ENCODE peak calls at places on chromosomes 4 and X, in five cellular contexts. L, W, X, S and K are unnamed samples.

GRCh38 chrX:1609311-1609710 is 5.5 kb upstream of the ASMT start:
- DNase-seq in L (no peak), S (no peak), W (no peak), X (no peak), K (no peak)

GRCh38 chrX:109635151-109635550 is 10.2 kb upstream of the KCNE5 start:
- DNase-seq in X (no peak), W (no peak), L (no peak), S (no peak), K (no peak)

GRCh38 chr4:147360301-147360700 is 120.6 kb upstream of the EDNRA start:
- DNase-seq in S (no peak), W (no peak), X (no peak), L (no peak), K (no peak)

GRCh38 chr4:112075129-112075753 is 70.0 kb upstream of the FAM241A start:
- DNase-seq in S (no peak), L (peak), W (no peak), X (peak), K (no peak)

GRCh38 chrX:10173331-10173900 is 16.6 kb downstream of the CLCN4 start:
- DNase-seq in W (no peak), S (no peak), L (no peak), X (peak), K (no peak)

GRCh38 chrX:13506574-13506973 is 62.8 kb upstream of the EGFL6 start:
- DNase-seq in L (peak), S (no peak), X (peak), W (peak), K (peak)

GRCh38 chr4:46329118-46329976 is 60.6 kb downstream of the GABRA2 start:
- DNase-seq in S (no peak), X (peak), L (no peak), W (no peak), K (no peak)

GRCh38 chr4:4572821-4573220 is 31.0 kb upstream of the STX18 start:
- DNase-seq in S (no peak), W (no peak), X (no peak), L (no peak), K (no peak)

GRCh38 chr4:56530269-56531148 is 24.9 kb downstream of the ARL9 start:
- DNase-seq in S (peak), X (peak), W (peak), L (peak), K (peak)

GRCh38 chr4:64617813-64618212 is 208.6 kb upstream of the TECRL start:
- DNase-seq in S (no peak), W (no peak), X (no peak), L (no peak), K (no peak)

GRCh38 chr4:77451530-77451929 is 154.1 kb upstream of the CXCL13 start:
- DNase-seq in X (no peak), L (no peak), S (no peak), W (no peak), K (no peak)

GRCh38 chr4:168840988-168841681 is 168.9 kb downstream of the CBR4 start:
- DNase-seq in X (no peak), L (no peak), W (no peak), S (no peak), K (no peak)

GRCh38 chr4:34158883-34159282 is 2085.4 kb downstream of the ARAP2 start:
- DNase-seq in L (no peak), X (no peak), W (no peak), S (no peak), K (no peak)

GRCh38 chr4:7902101-7902553 is 37.5 kb downstream of the AFAP1 start:
- DNase-seq in L (no peak), S (no peak), X (no peak), W (no peak), K (no peak)

GRCh38 chr4:186946140-186946539 is 222.5 kb upstream of the FAT1 start:
- DNase-seq in L (no peak), S (no peak), W (peak), X (no peak), K (no peak)

GRCh38 chr4:186943607-186943908 is 219.9 kb upstream of the FAT1 start:
- DNase-seq in L (no peak), X (no peak), S (no peak), W (no peak), K (no peak)

GRCh38 chr4:186948361-186949291 is 225.0 kb upstream of the FAT1 start:
- DNase-seq in L (no peak), X (no peak), W (no peak), S (no peak), K (no peak)

GRCh38 chr4:186949847-186950246 is 226.2 kb upstream of the FAT1 start:
- DNase-seq in X (no peak), W (no peak), S (no peak), L (no peak), K (no peak)

GRCh38 chr4:186946682-186947294 is 223.1 kb upstream of the FAT1 start:
- DNase-seq in X (no peak), L (no peak), S (no peak), W (peak), K (no peak)
- TF ChIP-seq POLR2A in X (no peak), L (no peak), S (no peak), W (no peak), K (no peak)

GRCh38 chr4:88696620-88697019 is 1.0 kb downstream of the NAP1L5 start:
- DNase-seq in X (no peak), L (no peak), S (no peak), W (no peak), K (no peak)

GRCh38 chr4:88697113-88697512 is 516 bp downstream of the NAP1L5 start:
- DNase-seq in S (no peak), L (no peak), W (no peak), X (peak), K (no peak)

GRCh38 chr4:88693792-88694191 is 3.8 kb downstream of the NAP1L5 start:
- DNase-seq in S (no peak), X (no peak), L (no peak), W (no peak), K (no peak)

GRCh38 chr4:88698539-88698938 is 910 bp upstream of the NAP1L5 start:
- DNase-seq in X (no peak), L (no peak), W (no peak), S (no peak), K (no peak)

DNA sequence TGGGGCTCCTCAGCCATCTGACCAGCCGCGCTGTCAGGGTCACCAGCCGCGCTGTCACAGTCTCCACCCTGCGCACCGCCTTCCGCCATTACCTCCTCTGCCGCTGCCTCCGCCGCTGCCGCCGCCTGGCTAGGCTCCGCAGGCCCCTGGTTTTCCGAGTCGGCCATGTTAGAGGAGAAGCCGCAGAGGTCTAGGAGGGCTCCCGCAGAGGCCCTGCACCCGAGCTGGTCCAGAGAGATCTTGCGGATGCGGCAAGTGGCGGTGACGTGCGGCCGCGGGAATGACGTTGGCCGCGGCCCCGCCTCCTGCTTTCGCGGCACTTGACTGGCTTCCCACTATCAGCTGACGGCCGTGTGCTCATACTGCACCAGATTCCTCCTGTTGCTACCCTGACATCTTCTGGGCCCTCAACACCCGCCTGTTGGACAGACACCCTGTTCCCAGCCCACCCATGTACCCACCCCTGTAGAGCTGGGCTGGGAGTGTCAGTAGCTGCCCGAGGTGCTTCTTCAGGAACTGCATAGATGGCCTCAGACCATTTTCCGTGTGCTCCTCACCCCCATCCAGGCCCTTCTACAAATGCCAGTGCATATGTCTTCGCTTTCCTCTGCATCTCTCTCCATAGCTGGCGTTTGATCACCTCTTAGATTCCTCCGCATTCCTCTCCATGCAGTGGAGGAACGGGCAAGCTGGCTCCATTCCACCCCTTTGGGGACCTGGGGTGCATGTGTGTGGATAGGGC is at the start of gene NAP1L5:
- DNase-seq in W (peak), L (no peak), S (peak), X (peak), K (peak)
- TF ChIP-seq POLR2A in W (peak), L (peak), S (peak), X (peak), K (no peak)

DNA sequence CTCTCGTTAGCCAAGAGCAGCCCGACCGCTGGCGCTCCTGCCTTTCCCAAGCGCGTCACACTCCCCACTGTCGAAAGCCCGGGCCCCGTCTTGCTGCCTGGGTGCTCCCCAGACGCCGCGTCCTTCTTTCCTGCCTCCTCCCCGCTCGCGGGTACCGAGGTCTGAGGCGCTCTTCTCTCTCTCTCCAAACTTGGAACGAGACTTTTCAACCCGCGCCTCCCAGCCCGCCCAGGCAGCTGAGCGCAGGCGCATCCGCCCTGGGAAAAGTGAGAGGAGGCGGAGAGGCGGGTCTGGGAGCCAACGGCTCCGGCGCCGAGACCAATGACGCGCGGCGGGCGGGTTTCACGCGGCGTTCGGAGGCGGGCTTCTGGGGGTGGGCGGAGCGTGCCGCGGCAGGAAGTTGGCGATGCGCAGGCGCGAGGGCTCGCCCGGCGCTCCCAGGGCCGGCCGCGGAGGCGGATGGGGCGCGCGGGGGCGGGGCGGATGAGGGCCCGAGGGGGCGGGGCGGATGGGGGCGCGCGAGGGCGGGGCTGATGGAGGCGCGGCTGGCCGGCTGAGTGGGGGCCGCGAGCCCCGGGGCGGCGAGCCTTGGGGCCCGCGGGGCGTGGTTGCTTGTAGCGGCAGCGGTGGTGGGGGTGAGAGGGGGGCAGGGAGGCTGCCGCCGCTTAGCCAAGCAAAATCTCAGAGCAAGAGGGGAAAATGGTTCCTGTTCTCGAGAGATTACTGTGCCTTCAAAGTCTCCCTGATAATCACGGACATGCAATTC is at the start of gene RBBP7:
- DNase-seq in S (peak), W (peak), L (peak), X (peak), K (peak)
- TF ChIP-seq POLR2A in S (peak), W (peak), L (peak), X (peak), K (peak)

GRCh38 chr4:175252642-175253041 is 334.5 kb downstream of the ADAM29 start:
- DNase-seq in X (no peak), W (no peak), L (no peak), S (no peak), K (no peak)

GRCh38 chr4:175253184-175253902 is 335.2 kb downstream of the ADAM29 start:
- DNase-seq in S (no peak), L (no peak), W (no peak), X (no peak), K (no peak)
- TF ChIP-seq POLR2A in S (no peak), L (no peak), W (no peak), X (no peak), K (no peak)

GRCh38 chr4:1113311-1114009 is at the start of gene RNF212:
- DNase-seq in W (no peak), S (no peak), L (no peak), X (no peak), K (no peak)
- TF ChIP-seq POLR2A in W (no peak), S (no peak), L (no peak), X (no peak), K (no peak)

GRCh38 chrX:103212749-103213457 is 2.0 kb upstream of the BEX4 start:
- DNase-seq in X (no peak), S (no peak), L (no peak), W (no peak), K (no peak)

GRCh38 chrX:103210056-103210455 is 4.9 kb upstream of the BEX4 start:
- DNase-seq in L (no peak), S (no peak), W (no peak), X (no peak), K (no peak)

GRCh38 chrX:103215768-103216085 is 819 bp downstream of the BEX4 start:
- DNase-seq in L (no peak), W (no peak), X (peak), S (no peak), K (no peak)

GRCh38 chrX:103211012-103211715 is 3.7 kb upstream of the BEX4 start:
- DNase-seq in W (no peak), S (no peak), L (no peak), X (peak), K (no peak)

DNA sequence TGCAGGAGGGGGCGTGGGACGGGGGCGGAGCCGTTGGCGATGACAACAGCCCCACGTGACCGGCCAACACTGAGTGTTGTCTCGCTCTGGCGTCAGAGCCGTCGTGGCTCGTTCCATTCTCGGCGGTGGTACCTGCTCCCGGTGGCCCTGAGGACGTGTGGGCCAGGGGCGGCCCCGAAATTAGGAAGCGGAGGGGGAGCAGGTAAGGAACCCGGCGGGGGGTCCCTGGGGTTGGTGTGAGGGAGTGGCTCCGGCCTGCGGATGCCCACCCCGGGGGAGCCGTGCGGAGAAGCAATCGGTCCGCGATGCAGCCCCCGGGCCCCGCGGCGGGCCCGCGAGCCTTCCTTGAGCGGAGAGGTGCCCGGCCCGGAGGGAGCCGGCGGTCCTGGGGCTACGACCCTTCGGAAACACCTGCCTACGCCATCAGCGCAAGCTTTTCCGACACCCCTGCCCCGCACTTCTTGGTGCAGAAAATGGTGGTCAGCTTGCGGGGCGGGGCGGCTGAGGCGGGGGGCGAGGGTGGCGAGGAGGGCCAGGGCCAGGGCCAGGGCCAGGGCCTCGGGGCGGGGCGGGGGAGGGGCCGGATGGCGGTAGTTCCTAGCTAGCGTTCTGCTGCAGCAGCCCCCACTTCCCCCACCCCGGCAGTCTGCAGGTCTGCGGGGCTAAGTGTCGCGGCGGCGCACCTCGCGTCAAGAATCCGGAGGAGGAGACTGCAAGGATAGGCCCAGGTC is at the start of gene BEX4:
- DNase-seq in W (peak), S (peak), X (peak), L (no peak), K (peak)
- TF ChIP-seq POLR2A in W (peak), S (no peak), X (peak), L (no peak), K (no peak)

GRCh38 chrX:129777218-129777768 is 2.5 kb upstream of the SASH3 start:
- DNase-seq in S (no peak), W (peak), X (peak), L (no peak), K (peak)
- TF ChIP-seq POLR2A in S (no peak), W (peak), X (no peak), L (no peak), K (peak)

GRCh38 chrX:74286950-74287349 is 17.0 kb upstream of the ZCCHC13 start:
- DNase-seq in W (no peak), S (no peak), L (no peak), X (no peak), K (no peak)

GRCh38 chrX:74291577-74291963 is 12.4 kb upstream of the ZCCHC13 start:
- DNase-seq in L (no peak), W (no peak), S (no peak), X (no peak), K (no peak)

GRCh38 chrX:74293343-74293946 is 10.5 kb upstream of the ZCCHC13 start:
- DNase-seq in S (peak), L (peak), W (peak), X (peak), K (peak)

GRCh38 chrX:74295102-74295501 is 8.9 kb upstream of the ZCCHC13 start:
- DNase-seq in L (no peak), X (no peak), W (no peak), S (no peak), K (no peak)

DNA sequence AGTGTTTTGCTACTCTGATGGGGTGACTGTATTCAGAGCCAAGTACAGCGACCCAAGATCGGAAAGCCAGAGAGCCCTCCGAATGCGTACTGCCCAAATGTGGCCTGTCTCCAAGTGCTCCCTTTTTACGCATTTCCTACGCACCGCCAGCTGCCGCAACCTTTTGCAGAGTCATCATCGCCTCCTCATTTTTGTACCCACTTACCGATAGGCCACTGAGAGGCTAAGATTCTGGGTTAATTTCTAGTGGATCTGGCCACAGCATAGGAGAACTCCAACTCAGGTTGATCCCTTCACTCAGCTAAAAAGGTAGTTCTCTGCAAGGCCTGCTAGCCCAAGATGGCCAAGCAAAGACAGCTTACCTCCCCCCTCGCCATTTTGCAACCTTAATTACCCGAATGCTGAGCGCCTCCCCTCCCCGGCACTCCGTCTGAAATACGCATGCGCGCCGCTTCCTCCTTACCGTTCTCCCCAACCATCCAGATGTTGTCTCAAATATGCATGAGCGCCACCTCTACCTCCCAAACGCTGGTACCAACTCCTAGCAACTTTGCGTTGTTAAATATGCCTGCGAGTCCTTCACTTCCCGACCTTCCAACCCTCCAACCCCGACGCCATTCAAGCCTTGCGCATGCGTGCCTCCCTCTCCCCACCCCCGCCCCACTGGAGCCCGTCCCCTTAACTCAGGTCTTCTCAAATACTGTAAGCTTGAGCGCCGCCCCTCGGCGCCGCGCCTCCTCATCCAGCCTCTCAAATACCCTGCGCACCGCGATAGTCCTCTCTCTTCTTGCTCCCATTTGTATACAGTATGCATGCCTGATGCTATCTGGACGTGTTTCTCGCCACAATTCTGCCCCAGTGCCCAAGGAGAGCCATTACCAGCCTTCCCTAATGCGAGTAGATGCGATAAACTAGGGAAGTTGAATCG is 11.8 kb upstream of the ZCCHC13 start:
- DNase-seq in S (peak), W (peak), L (peak), X (peak), K (peak)
- TF ChIP-seq POLR2A in S (peak), W (peak), L (peak), X (peak), K (no peak)